ENCODE peak calls at places on chromosomes 11 and 22, in four cellular contexts. E is HCT116, X is K562, I is HepG2. Y is an unnamed sample.

GRCh38 chr11:72141066-72141465 is 5.5 kb downstream of the FOLR3 start:
- DNase-seq in E (no peak), X (no peak), I (no peak), Y (no peak)

GRCh38 chr11:3080104-3080503 is 22.9 kb upstream of the CARS1 start:
- DNase-seq in I (no peak), X (no peak), E (no peak), Y (no peak)

GRCh38 chr11:12876340-12876739 is 132.8 kb upstream of the RASSF10 start:
- DNase-seq in X (no peak), I (no peak), E (no peak), Y (no peak)

GRCh38 chr11:8008212-8008611 is 21.1 kb downstream of the EIF3F start:
- DNase-seq in I (no peak), X (no peak), E (no peak), Y (no peak)

GRCh38 chr11:100640646-100641045 is 46.4 kb upstream of the ARHGAP42 start:
- DNase-seq in E (no peak), I (no peak), X (no peak), Y (no peak)

GRCh38 chr22:24819941-24820461 is 14.0 kb downstream of the SGSM1 start:
- DNase-seq in E (no peak), X (no peak), I (no peak), Y (no peak)

GRCh38 chr11:121741954-121742361 is 289.2 kb upstream of the SORL1-AS1 start:
- DNase-seq in X (no peak), E (no peak), I (no peak), Y (no peak)

GRCh38 chr11:29937526-29937925 is 79.3 kb downstream of the KCNA4 start:
- DNase-seq in E (no peak), X (no peak), I (no peak), Y (no peak)

GRCh38 chr11:3885855-3886254 is 30.4 kb downstream of the STIM1 start:
- DNase-seq in E (peak; percentile 62), X (no peak), I (no peak), Y (no peak)

GRCh38 chr11:28690746-28691145 is 582.6 kb downstream of the METTL15 start:
- DNase-seq in I (no peak), X (no peak), E (no peak), Y (no peak)

GRCh38 chr11:108865411-108865810 is 200.5 kb downstream of the DDX10 start:
- DNase-seq in I (no peak), X (no peak), E (no peak), Y (no peak)

GRCh38 chr11:10695821-10696220 is 2.3 kb upstream of the IRAG1 start:
- DNase-seq in X (no peak), I (no peak), E (no peak), Y (no peak)

GRCh38 chr11:10692716-10693115 is 839 bp downstream of the IRAG1 start:
- DNase-seq in I (no peak), E (no peak), X (no peak), Y (no peak)

GRCh38 chr11:10696797-10697620 is 3.5 kb upstream of the IRAG1 start:
- DNase-seq in X (no peak), E (no peak), I (no peak), Y (no peak)

GRCh38 chr11:10693509-10694071 is at the start of gene IRAG1:
- DNase-seq in X (no peak), E (no peak), I (no peak), Y (no peak)

GRCh38 chr11:10694481-10695239 is 1.1 kb upstream of the IRAG1 start:
- DNase-seq in X (no peak), E (no peak), I (no peak), Y (no peak)
- TF ChIP-seq POLR2AphosphoS5 in X (no peak), E (no peak), I (no peak), Y (no peak)

GRCh38 chr11:26843539-26843938 is 121.7 kb upstream of the SLC5A12 start:
- DNase-seq in I (no peak), X (no peak), E (no peak), Y (no peak)

GRCh38 chr11:26842883-26843282 is 121.0 kb upstream of the SLC5A12 start:
- DNase-seq in X (no peak), E (no peak), I (no peak), Y (no peak)

GRCh38 chr11:26841818-26842457 is 120.1 kb upstream of the SLC5A12 start:
- DNase-seq in X (no peak), I (no peak), E (no peak), Y (no peak)

GRCh38 chr11:26839911-26840705 is 118.2 kb upstream of the SLC5A12 start:
- DNase-seq in X (no peak), I (no peak), E (no peak), Y (no peak)

DNA sequence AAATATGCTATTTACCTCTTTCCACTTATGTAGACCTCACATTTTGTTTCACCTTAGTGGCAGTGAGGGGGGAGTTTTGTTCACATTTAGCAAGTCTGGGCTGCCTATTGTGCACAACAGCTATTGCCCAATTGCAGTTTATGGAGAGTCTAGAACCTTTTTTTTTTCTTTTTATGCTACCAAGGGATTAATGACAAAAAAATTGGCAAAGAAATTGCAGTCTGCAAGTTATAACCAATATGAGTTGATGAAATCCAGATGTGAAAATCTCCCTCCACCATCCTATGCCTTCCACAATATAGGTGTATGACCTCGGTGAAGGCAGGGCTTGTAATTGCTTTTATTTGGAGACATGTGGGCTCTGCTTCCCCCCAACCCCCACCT is 120.6 kb upstream of the SLC5A12 start:
- DNase-seq in X (no peak), E (no peak), I (no peak), Y (no peak)
- TF ChIP-seq FOSL1 in X (no peak), E (no peak), I (no peak), Y (no peak)

GRCh38 chr22:36299911-36300310 is 47.0 kb downstream of the APOL1 start:
- DNase-seq in X (no peak), I (no peak), E (no peak), Y (no peak)

GRCh38 chr22:36300396-36301212 is 47.7 kb downstream of the APOL1 start:
- DNase-seq in X (no peak), I (no peak), E (no peak), Y (no peak)

GRCh38 chr22:36302439-36303114 is 49.6 kb downstream of the APOL1 start:
- DNase-seq in E (no peak), X (no peak), I (no peak), Y (no peak)

GRCh38 chr22:36301851-36302250 is 48.9 kb downstream of the APOL1 start:
- DNase-seq in E (no peak), I (no peak), X (no peak), Y (no peak)

GRCh38 chr22:36301384-36301828 is 48.5 kb downstream of the APOL1 start:
- DNase-seq in E (peak; percentile 29), X (peak; percentile 63), I (peak; percentile 48), Y (peak; percentile 93)
- TF ChIP-seq POLR2AphosphoS5 in E (no peak), X (no peak), I (no peak), Y (peak; percentile 57)

GRCh38 chr11:67563354-67564114 is 20.1 kb upstream of the GSTP1 start:
- DNase-seq in E (peak; percentile 76), I (no peak), X (no peak), Y (no peak)

GRCh38 chr11:67562951-67563350 is 20.7 kb upstream of the GSTP1 start:
- DNase-seq in E (no peak), I (no peak), X (no peak), Y (no peak)

GRCh38 chr11:67561971-67562560 is 21.5 kb upstream of the GSTP1 start:
- DNase-seq in X (no peak), I (no peak), E (no peak), Y (no peak)

DNA sequence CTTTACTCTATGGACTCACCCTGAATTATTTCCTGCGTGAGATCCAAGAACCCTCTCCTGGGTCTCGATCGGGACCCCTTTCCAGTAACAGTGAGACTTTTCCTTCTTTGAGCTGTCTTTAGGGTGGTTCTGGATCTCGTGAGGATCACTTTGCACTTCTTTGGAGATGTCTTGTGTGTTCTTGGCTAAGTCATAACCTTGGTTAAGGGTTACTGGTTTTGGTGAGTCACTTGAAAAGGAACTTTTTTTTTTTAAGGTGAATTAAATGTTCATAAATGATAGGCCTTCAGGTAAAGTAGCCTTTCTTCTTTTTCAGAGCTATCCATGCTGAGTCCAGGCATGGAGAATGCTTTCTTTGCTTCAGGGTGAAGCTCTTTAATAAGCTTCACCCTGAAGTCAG is 19.4 kb upstream of the GSTP1 start:
- DNase-seq in X (no peak), E (no peak), I (no peak), Y (no peak)
- TF ChIP-seq FOSL1 in X (no peak), E (no peak), I (no peak), Y (no peak)

GRCh38 chr11:61505106-61505505 is 3.4 kb upstream of the LRRC10B start:
- DNase-seq in E (no peak), X (no peak), I (no peak), Y (no peak)
- TF ChIP-seq POLR2AphosphoS5 in E (no peak), X (no peak), I (no peak), Y (no peak)

Y was measured in H1.